ENCODE peak calls at places on chromosomes 1 and 21, in five cellular contexts. V is activated CD4-positive, alpha-beta memory T cell treated with anti-CD3 and anti-CD28 coated beads for 36 hours; L is glutamatergic neuron; T is OCI-LY7; N is HT1080. Q is an unnamed sample.

GRCh38 chr1:228361314-228362140 is 45.1 kb downstream of the TRIM11 start:
- DNase-seq in N (no peak), V (no peak), L (peak), T (no peak), Q (no peak)

GRCh38 chr1:179709841-179710329 is 33.2 kb upstream of the FAM163A start:
- DNase-seq in T (peak), V (peak), L (no peak), N (peak), Q (peak)

GRCh38 chr1:240399381-240399780 is 212.6 kb downstream of the GREM2 start:
- DNase-seq in L (no peak), T (no peak), V (no peak), N (peak), Q (peak)

GRCh38 chr1:86068841-86069756 is 87.5 kb downstream of the COL24A1 start:
- DNase-seq in V (no peak), T (no peak), N (peak), L (no peak), Q (no peak)

GRCh38 chr1:211788626-211789025 is 41.9 kb downstream of the LPGAT1 start:
- DNase-seq in T (no peak), V (no peak), N (no peak), L (no peak), Q (no peak)

GRCh38 chr1:185441608-185442007 is 124.6 kb upstream of the IVNS1ABP start:
- DNase-seq in V (no peak), T (no peak), N (peak), L (no peak), Q (no peak)

GRCh38 chr1:43392702-43393101 is 3.0 kb downstream of the SZT2 start:
- DNase-seq in L (no peak), V (no peak), N (no peak), T (no peak), Q (no peak)

GRCh38 chr1:199512037-199512710 is 515.3 kb upstream of the NR5A2 start:
- DNase-seq in N (no peak), T (peak), L (no peak), V (no peak), Q (peak)

GRCh38 chr21:39313457-39314154 is at the start of gene BRWD1:
- DNase-seq in V (peak), T (peak), L (peak), N (peak), Q (peak)

GRCh38 chr1:155911156-155912055 is at the start of gene RIT1:
- DNase-seq in N (peak), V (peak), L (peak), T (peak), Q (peak)

GRCh38 chr1:197774691-197775281 is 494 bp downstream of the DENND1B start:
- DNase-seq in T (peak), L (peak), N (peak), V (peak), Q (peak)

GRCh38 chr1:65804584-65804983 is 11.9 kb downstream of the PDE4B start:
- DNase-seq in T (no peak), N (no peak), V (no peak), L (no peak), Q (no peak)

GRCh38 chr1:70706381-70707173 is 295.5 kb downstream of the CTH start:
- DNase-seq in N (no peak), V (no peak), T (no peak), L (peak), Q (no peak)

GRCh38 chr21:32257952-32258785 is 20.7 kb downstream of the MIS18A start:
- DNase-seq in T (peak), V (peak), L (peak), N (peak), Q (peak)

GRCh38 chr1:180785306-180785705 is 127.4 kb upstream of the KIAA1614 start:
- DNase-seq in T (no peak), L (no peak), N (no peak), V (no peak), Q (no peak)

GRCh38 chr1:23103001-23103879 is 65.4 kb downstream of the LUZP1 start:
- DNase-seq in N (peak), T (peak), V (peak), L (no peak), Q (no peak)

GRCh38 chr1:69400128-69400527 is 167.6 kb upstream of the LRRC7 start:
- DNase-seq in T (no peak), V (no peak), L (no peak), N (no peak), Q (no peak)

GRCh38 chr1:2313651-2314296 is 77.6 kb downstream of the MORN1 start:
- DNase-seq in N (no peak), L (no peak), T (no peak), V (no peak), Q (no peak)

GRCh38 chr1:29519108-29519507 is 282.8 kb downstream of the PTPRU start:
- DNase-seq in T (no peak), L (no peak), V (no peak), N (no peak), Q (no peak)

GRCh38 chr1:21099034-21099868 is 77.4 kb downstream of the EIF4G3 start:
- DNase-seq in L (no peak), V (no peak), T (no peak), N (peak), Q (no peak)

GRCh38 chr1:107534632-107535031 is 393.8 kb downstream of the NTNG1 start:
- DNase-seq in L (no peak), T (no peak), V (no peak), N (no peak), Q (no peak)

GRCh38 chr1:201180901-201181300 is 9.7 kb upstream of the IGFN1 start:
- DNase-seq in N (no peak), V (no peak), T (no peak), L (no peak), Q (no peak)

GRCh38 chr1:205570173-205570501 is 61.7 kb downstream of the ELK4 start:
- DNase-seq in N (no peak), L (no peak), V (no peak), T (no peak), Q (no peak)

GRCh38 chr1:182682898-182683501 is 1.4 kb downstream of the RGS8 start:
- DNase-seq in V (no peak), N (no peak), T (no peak), L (no peak), Q (no peak)